ENCODE peak calls at places on chromosomes 4 and X, in nine cellular contexts. F is ovary; Z is fibroblast of lung; L is activated CD8-positive, alpha-beta T cell treated with anti-CD3 and anti-CD28 coated beads for 36 hours; B is transverse colon; D is nephron progenitor cell; Y is lower leg skin; V is BE2C; U is progenitor cell of endocrine pancreas. Q is an unnamed sample.

GRCh38 chr4:76147454-76148141 is 599 bp downstream of the NUP54 start:
- DNase-seq in F (no peak), Z (peak; percentile 85), L (peak; percentile 76), B (peak; percentile 60), D (peak; percentile 71), Y (peak; percentile 19), V (peak; percentile 74), U (peak; percentile 37), Q (peak; percentile 75)

GRCh38 chr4:78520808-78521226 is 30.8 kb upstream of the ANXA3 start:
- DNase-seq in F (no peak), Z (peak; percentile 40), L (no peak), B (no peak), D (no peak), Y (no peak), V (no peak), U (no peak), Q (no peak)

GRCh38 chr4:180234730-180235129 is 2008.5 kb upstream of the TENM3 start:
- DNase-seq in F (no peak), Z (no peak), L (no peak), B (no peak), D (peak; percentile 10), Y (no peak), V (no peak), U (no peak), Q (no peak)

GRCh38 chrX:17814557-17814956 is 46.5 kb downstream of the RAI2 start:
- DNase-seq in F (no peak), Z (peak; percentile 17), L (no peak), B (no peak), D (no peak), Y (no peak), V (no peak), U (no peak), Q (no peak)

GRCh38 chr4:77022581-77023133 is 53.1 kb downstream of the CCNI start:
- DNase-seq in F (no peak), Z (peak; percentile 89), L (no peak), B (no peak), D (peak; percentile 13), Y (no peak), V (no peak), U (no peak), Q (no peak)

GRCh38 chr4:163330828-163331628 is 1.4 kb downstream of the NPY1R start:
- DNase-seq in F (no peak), Z (no peak), L (no peak), B (peak; percentile 19), D (no peak), Y (no peak), V (no peak), U (no peak), Q (no peak)

GRCh38 chr4:39353478-39354177 is 12.5 kb downstream of the RFC1 start:
- DNase-seq in F (no peak), Z (peak; percentile 49), L (peak; percentile 44), B (no peak), D (no peak), Y (no peak), V (no peak), U (no peak), Q (peak; percentile 74)

GRCh38 chr4:4726051-4726450 is 133.4 kb upstream of the MSX1 start:
- DNase-seq in F (no peak), Z (no peak), L (no peak), B (no peak), D (no peak), Y (no peak), V (no peak), U (no peak), Q (no peak)

GRCh38 chr4:182478475-182478874 is 235.3 kb downstream of the TENM3 start:
- DNase-seq in F (no peak), Z (peak; percentile 28), L (no peak), B (no peak), D (no peak), Y (no peak), V (no peak), U (no peak), Q (peak; percentile 48)

GRCh38 chr4:138494931-138495330 is 252.8 kb upstream of the SLC7A11 start:
- DNase-seq in F (no peak), Z (peak; percentile 16), L (no peak), B (no peak), D (peak; percentile 2), Y (no peak), V (no peak), U (no peak), Q (no peak)

DNA sequence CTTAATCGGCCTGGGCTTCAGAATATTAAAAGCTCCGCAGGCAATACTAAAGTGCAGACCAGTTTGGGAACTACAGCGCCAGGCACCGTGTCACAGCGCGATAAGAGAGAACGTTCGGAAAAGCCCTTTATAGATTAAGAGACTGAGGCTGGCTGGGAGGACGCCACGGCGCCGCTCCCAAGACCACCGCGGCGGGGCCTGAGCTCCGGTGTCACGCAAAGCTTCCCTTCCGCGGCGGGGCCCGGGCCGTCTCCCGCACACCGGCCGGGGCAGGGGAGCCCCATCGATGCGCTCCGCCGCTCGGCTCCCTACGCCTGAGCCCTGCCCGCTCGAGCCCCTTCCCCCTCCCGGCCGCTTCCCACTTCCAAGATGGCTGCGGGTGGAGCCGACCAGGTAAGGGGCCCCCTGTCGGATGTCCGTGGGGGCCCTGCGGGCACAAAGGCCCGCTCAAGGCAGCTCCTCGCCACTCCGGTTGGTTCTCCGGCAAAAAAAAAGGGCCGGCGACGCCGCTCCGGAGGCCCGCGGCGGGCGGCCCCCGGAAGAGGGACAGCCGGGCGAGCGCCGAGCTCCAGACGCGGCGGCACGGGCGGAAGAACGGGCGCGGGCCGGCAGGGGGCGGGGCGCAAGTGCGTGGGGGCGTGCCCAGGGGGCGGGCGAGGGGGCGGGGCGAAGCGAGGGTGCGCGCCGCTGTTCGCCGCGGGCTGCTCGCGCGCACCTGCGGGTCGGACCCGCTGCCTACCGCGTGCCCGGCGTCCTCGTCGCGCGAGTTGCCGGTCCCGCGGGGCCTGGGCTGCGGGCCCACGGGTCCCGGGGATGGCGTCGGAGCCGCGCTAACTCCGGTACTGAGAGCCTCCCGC is at the start of gene TBC1D14:
- DNase-seq in F (peak; percentile 91), Z (peak; percentile 85), L (peak; percentile 88), B (peak; percentile 91), D (peak; percentile 87), Y (peak; percentile 83), V (peak; percentile 90), U (peak; percentile 79), Q (peak; percentile 97)
- TF ChIP-seq CTCF in F (no peak), Z (peak; percentile 7), L (no peak), B (no peak), D (no peak), Y (no peak), V (peak; percentile 11), U (peak; percentile 47), Q (no peak)

GRCh38 chr4:6074723-6075122 is 56.5 kb upstream of the C4orf50 start:
- DNase-seq in F (no peak), Z (no peak), L (no peak), B (no peak), D (no peak), Y (no peak), V (no peak), U (no peak), Q (no peak)

GRCh38 chr4:6071959-6072720 is 53.9 kb upstream of the C4orf50 start:
- DNase-seq in F (no peak), Z (no peak), L (no peak), B (no peak), D (no peak), Y (no peak), V (peak; percentile 39), U (no peak), Q (no peak)

GRCh38 chr4:6076391-6076790 is 58.2 kb upstream of the C4orf50 start:
- DNase-seq in F (no peak), Z (no peak), L (peak; percentile 33), B (no peak), D (no peak), Y (no peak), V (no peak), U (no peak), Q (no peak)

GRCh38 chr4:6069845-6070709 is 51.8 kb upstream of the C4orf50 start:
- DNase-seq in F (no peak), Z (no peak), L (no peak), B (no peak), D (no peak), Y (no peak), V (no peak), U (no peak), Q (no peak)

DNA sequence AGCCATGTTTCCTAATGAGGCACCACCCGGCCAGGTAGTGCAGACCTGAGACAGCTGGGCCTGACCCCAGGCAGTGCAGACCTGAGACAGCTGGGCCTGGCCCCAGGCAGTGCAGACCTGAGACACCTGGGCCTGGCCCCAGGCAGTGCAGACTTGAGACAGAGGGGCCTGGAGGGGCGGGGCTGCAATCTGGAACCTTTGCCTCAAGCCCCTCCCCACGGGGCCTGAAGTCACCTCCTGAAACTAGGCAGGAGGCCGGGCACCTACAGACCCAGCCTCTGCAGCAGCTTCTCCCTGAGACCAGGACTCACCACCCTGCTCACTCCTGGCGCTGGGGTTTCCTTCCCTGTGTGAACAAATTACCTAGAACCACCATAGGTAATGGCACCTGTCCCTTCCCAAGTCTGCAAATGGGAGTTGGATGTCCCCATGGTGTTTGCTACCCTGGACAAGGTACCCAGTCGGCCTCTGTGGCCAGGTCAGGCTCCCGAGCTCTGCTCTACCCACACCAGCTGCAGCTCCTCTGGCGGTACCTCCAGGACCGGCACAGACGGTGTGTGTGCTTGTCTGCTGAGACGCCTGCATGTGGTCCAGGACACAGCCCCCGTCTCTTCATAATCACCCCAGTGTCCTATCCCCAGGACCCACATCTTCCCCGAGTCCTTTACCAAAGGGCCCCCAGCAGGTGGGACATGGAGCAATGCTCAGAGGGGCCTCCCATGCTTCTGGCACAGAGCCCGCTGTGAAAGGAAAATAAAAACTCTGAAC is 53.1 kb upstream of the C4orf50 start:
- DNase-seq in F (no peak), Z (no peak), L (no peak), B (no peak), D (no peak), Y (no peak), V (no peak), U (no peak), Q (no peak)
- TF ChIP-seq CTCF in F (no peak), Z (no peak), L (no peak), B (no peak), D (no peak), Y (no peak), V (no peak), U (no peak), Q (no peak)

DNA sequence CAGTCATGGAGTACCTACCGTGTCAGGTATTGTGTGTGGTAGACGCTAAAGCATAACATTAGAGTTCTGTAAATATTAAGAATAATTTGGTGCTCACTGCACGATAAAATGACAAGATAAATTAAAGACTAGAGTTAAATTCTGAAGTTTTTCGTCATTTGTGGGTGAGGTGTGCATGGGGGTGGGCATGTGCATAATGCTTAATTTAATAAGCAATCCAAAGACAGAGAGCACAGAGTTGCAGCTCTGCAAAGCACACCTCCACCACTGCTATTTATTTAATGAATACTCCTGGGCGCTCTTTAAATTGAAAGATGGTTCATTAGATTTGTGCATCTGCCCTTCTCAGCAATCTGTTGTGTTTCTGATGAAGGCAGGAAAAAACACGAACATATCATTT is 62.6 kb downstream of the GATB start:
- DNase-seq in F (no peak), Z (no peak), L (no peak), B (no peak), D (no peak), Y (no peak), V (no peak), U (no peak), Q (no peak)
- TF ChIP-seq CTCF in F (no peak), Z (no peak), L (no peak), B (no peak), D (no peak), Y (no peak), V (no peak), U (no peak), Q (no peak)

DNA sequence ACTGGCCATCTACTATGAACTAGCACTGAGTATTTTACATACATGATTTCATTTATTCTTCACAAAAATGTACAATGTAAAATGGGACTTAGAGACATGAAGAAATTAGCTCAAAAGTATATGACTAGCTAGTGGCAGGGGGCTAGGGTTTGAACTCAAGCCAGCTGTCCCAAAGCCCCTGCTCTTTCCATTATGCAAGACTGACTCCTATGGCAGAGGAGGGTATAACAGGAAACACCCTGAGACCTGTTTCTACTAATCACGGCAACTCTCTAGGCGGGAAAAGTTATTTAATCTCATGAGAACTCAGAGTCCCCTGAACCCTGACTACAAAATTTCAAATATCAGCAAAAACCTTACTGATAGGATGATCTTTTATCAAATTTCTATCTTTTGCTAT is 150.6 kb downstream of the PRDM5 start:
- DNase-seq in F (no peak), Z (no peak), L (no peak), B (no peak), D (no peak), Y (no peak), V (no peak), U (no peak), Q (no peak)
- TF ChIP-seq CTCF in F (no peak), Z (no peak), L (no peak), B (no peak), D (no peak), Y (no peak), V (peak; percentile 21), U (no peak), Q (no peak)